ENCODE peak calls at places on chromosomes 5 and 9, in eight cellular contexts. R, J, Q, C, Z, T, L and V are unnamed samples.

GRCh38 chr9:93256878-93257807 is 73.2 kb downstream of the WNK2 start:
- DNase-seq in R (peak), J (no peak), Q (no peak), C (no peak), Z (peak), T (peak), L (no peak), V (no peak)

GRCh38 chr5:5494489-5495402 is 72.3 kb downstream of the ICE1 start:
- DNase-seq in R (peak), J (peak), Q (peak), C (peak), Z (peak), T (peak), L (peak), V (peak)

GRCh38 chr5:150209020-150209635 is 19.3 kb downstream of the SLC6A7 start:
- DNase-seq in R (peak), J (no peak), Q (no peak), C (peak), Z (no peak), T (peak), L (peak), V (peak)

GRCh38 chr5:149550608-149551226 is 522 bp downstream of the CSNK1A1 start:
- DNase-seq in R (peak), J (no peak), Q (no peak), C (no peak), Z (no peak), T (peak), L (no peak), V (peak)

GRCh38 chr9:29211681-29212589 is 1638.7 kb upstream of the C9orf72 start:
- DNase-seq in R (peak), J (no peak), Q (peak), C (peak), Z (peak), T (peak), L (peak), V (peak)

GRCh38 chr5:100667021-100667671 is 132.0 kb downstream of the FAM174A start:
- DNase-seq in R (no peak), J (no peak), Q (no peak), C (no peak), Z (no peak), T (no peak), L (no peak), V (no peak)

GRCh38 chr5:1285141-1285540 is 9.7 kb downstream of the TERT start:
- DNase-seq in R (no peak), J (no peak), Q (no peak), C (no peak), Z (no peak), T (no peak), L (no peak), V (no peak)

GRCh38 chr5:141773779-141774531 is 91.9 kb upstream of the ARAP3 start:
- DNase-seq in R (no peak), J (no peak), Q (no peak), C (no peak), Z (no peak), T (no peak), L (no peak), V (no peak)

GRCh38 chr9:19946446-19947109 is 157.7 kb upstream of the SLC24A2 start:
- DNase-seq in R (no peak), J (no peak), Q (no peak), C (no peak), Z (no peak), T (peak), L (peak), V (no peak)

GRCh38 chr9:120783611-120784047 is 9.6 kb downstream of the FBXW2 start:
- DNase-seq in R (no peak), J (no peak), Q (no peak), C (no peak), Z (no peak), T (no peak), L (no peak), V (no peak)

GRCh38 chr5:131139321-131139720 is 25.7 kb downstream of the HINT1 start:
- DNase-seq in R (no peak), J (no peak), Q (no peak), C (no peak), Z (no peak), T (no peak), L (no peak), V (no peak)

GRCh38 chr9:126584611-126585010 is 29.1 kb upstream of the LMX1B start:
- DNase-seq in R (no peak), J (no peak), Q (no peak), C (no peak), Z (no peak), T (no peak), L (no peak), V (no peak)

GRCh38 chr5:78364005-78364404 is 3.6 kb downstream of the SCAMP1 start:
- DNase-seq in R (no peak), J (no peak), Q (no peak), C (no peak), Z (no peak), T (no peak), L (no peak), V (no peak)

GRCh38 chr5:78360674-78361225 is 333 bp downstream of the SCAMP1 start:
- DNase-seq in R (peak), J (peak), Q (peak), C (peak), Z (peak), T (peak), L (no peak), V (peak)

GRCh38 chr5:78362220-78362619 is 1.8 kb downstream of the SCAMP1 start:
- DNase-seq in R (no peak), J (no peak), Q (no peak), C (no peak), Z (no peak), T (no peak), L (no peak), V (no peak)

GRCh38 chr5:78359831-78360673 is at the start of gene SCAMP1:
- DNase-seq in R (peak), J (peak), Q (peak), C (peak), Z (peak), T (peak), L (peak), V (peak)

DNA sequence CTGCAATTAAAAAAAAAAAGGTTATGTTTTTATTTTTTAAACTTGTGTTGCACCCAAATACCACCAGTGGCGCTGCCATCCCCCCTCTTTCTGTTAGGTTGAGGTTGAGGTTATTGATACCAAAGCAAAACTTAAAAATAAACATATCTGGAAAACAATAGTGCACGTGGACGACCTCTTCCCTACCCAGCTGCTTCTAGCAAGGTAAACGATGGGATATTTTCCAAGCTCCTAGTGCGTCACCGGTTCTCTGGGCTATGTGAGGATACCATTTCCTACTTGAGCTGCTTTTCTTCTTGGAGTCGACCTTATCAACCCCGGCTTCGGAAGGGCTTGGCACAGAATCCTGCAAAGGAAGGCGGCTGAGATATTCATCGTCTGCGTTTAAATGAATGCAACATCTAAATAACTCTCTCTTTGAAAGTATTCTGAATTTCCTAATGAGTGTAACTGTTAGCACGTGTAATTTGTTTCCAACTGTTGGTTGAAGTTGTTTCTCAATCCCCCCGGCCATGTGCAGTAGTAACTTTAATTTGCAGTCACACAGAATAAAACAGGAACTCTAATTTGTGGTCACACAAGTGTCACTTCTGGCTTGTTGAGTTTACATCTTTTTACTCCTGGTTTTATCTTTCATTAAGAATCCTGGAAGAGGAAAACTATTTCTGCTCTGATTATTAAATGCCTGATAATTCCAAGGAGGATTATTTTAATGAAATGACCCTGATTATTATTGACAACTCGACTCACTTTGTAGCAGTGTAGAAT is 993 bp downstream of the SCAMP1 start:
- DNase-seq in R (peak), J (peak), Q (peak), C (peak), Z (peak), T (peak), L (peak), V (peak)
- TF ChIP-seq CTCF in R (peak), J (no peak), Q (peak), C (peak), Z (no peak), T (peak), L (peak), V (peak)

GRCh38 chr9:101115062-101115461 is 86.5 kb downstream of the PLPPR1 start:
- DNase-seq in R (no peak), J (no peak), Q (no peak), C (no peak), Z (no peak), T (no peak), L (no peak), V (no peak)

GRCh38 chr9:101121836-101122399 is 93.4 kb downstream of the PLPPR1 start:
- DNase-seq in R (no peak), J (no peak), Q (no peak), C (no peak), Z (no peak), T (no peak), L (no peak), V (no peak)

GRCh38 chr9:101114317-101114716 is 85.8 kb downstream of the PLPPR1 start:
- DNase-seq in R (no peak), J (no peak), Q (no peak), C (no peak), Z (no peak), T (no peak), L (no peak), V (no peak)

GRCh38 chr9:101117091-101117490 is 88.6 kb downstream of the PLPPR1 start:
- DNase-seq in R (no peak), J (no peak), Q (no peak), C (no peak), Z (no peak), T (no peak), L (no peak), V (no peak)

GRCh38 chr9:101119206-101119819 is 90.8 kb downstream of the PLPPR1 start:
- DNase-seq in R (peak), J (peak), Q (peak), C (peak), Z (peak), T (peak), L (no peak), V (peak)
- TF ChIP-seq CTCF in R (peak), J (peak), Q (peak), C (peak), Z (peak), T (no peak), L (peak), V (peak)

DNA sequence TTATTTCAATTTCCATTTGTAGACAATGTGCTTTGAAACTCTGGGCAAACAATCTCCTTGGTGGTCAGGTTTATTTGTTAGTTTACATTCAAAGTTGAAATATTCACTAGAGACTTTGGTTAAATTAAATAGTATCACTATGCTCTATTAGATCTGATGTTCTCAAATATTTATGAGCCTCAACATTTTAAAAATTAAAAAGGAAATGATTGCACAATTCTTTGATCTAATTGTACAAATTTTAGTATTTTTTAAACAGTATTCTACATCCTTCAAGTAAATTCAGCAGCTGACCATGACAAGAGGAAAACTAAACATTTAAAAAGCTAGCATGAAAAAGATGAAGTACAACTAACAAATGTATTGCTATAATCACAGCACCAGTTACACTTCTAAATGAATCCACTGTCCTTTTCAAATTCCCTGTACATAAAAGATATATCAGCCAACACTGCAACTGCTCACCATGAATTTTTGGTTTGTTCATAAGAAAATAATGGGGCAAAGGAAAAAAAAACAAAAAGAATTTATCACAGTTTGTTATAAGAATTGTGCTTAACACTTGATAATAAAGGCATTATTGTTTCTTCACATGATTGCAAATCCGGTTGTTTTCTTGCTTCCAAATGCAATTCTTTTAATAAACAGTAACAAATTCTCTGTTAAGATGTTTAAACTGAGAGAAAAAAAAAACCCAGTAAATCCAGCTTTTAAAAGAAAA is 10.7 kb downstream of the SETD9 start:
- DNase-seq in R (no peak), J (no peak), Q (no peak), C (no peak), Z (no peak), T (no peak), L (no peak), V (no peak)
- TF ChIP-seq CTCF in R (no peak), J (no peak), Q (no peak), C (no peak), Z (no peak), T (no peak), L (no peak), V (no peak)

GRCh38 chr5:68661237-68661636 is 432.6 kb upstream of the SLC30A5 start:
- DNase-seq in R (peak), J (peak), Q (no peak), C (no peak), Z (no peak), T (peak), L (no peak), V (peak)
- TF ChIP-seq CTCF in R (peak), J (peak), Q (peak), C (no peak), Z (no peak), T (peak), L (peak), V (peak)

GRCh38 chr9:23423999-23424398 is 402.0 kb downstream of the ELAVL2 start:
- DNase-seq in R (no peak), J (no peak), Q (no peak), C (no peak), Z (no peak), T (no peak), L (no peak), V (no peak)
- TF ChIP-seq CTCF in R (no peak), J (no peak), Q (no peak), C (no peak), Z (no peak), T (no peak), L (no peak), V (no peak)

DNA sequence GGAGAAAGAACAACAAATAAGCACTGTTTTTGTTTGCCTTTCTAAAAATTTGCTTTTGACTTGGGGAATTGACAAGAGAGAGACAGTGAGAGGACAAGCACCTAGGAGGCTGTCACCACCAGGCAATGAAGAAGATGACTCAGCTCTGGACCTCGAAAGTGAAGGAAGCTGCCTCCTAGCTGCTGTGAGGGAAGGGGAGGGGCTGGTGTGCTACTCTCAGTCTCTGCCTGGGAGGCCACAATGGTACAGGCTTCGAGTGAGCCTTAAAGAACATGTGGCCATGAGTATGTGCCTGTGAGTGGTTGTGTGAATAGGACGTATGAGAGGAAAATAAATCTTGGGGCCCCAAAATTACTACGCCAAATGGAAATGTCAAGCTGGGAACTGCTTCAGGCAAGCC is 7.1 kb upstream of the PLK2 start:
- DNase-seq in R (no peak), J (no peak), Q (no peak), C (no peak), Z (no peak), T (no peak), L (peak), V (peak)
- TF ChIP-seq CTCF in R (no peak), J (no peak), Q (no peak), C (no peak), Z (no peak), T (no peak), L (peak), V (no peak)

GRCh38 chr9:114261026-114261425 is 61.9 kb upstream of the ORM1 start:
- DNase-seq in R (no peak), J (no peak), Q (no peak), C (no peak), Z (no peak), T (no peak), L (no peak), V (no peak)

GRCh38 chr9:114261987-114262386 is 60.9 kb upstream of the ORM1 start:
- DNase-seq in R (no peak), J (no peak), Q (no peak), C (no peak), Z (no peak), T (no peak), L (no peak), V (no peak)

GRCh38 chr9:114264806-114265550 is 57.9 kb upstream of the ORM1 start:
- DNase-seq in R (no peak), J (no peak), Q (no peak), C (no peak), Z (no peak), T (no peak), L (no peak), V (no peak)

GRCh38 chr9:114266969-114267368 is 55.9 kb upstream of the ORM1 start:
- DNase-seq in R (no peak), J (no peak), Q (no peak), C (no peak), Z (no peak), T (no peak), L (peak), V (no peak)

DNA sequence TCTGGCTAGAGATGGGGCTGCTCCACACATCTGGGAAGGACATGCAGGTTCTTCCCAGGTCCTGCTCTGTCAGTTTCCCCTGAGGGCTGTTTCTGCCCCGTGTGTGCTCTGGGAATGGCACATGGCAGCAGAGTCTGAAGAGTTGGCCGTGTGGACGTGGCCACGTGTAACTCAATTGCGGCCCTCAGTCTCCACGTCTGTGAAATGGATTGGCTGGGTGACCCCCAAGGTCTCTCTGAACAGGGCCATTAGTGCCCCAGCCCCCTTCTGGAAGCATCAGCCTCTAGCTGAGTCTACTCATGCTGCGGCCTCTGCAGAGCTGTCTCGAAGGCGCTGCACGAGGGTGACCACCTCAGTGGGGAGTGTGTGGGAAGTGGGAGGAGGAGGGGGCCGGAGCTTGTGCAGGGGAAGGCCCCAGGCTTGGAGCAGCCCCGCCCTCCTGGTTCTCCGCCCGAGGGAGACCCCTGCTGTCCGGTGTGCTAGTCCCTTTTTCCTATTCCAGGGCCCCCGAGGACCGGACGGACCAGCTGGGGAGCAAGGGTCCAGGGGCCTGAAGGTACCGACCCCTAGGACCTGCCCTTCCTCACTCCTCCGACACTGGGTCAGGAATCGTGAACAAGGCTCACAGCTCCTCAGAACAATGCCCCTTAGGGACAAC is 58.9 kb upstream of the ORM1 start:
- DNase-seq in R (no peak), J (peak), Q (peak), C (no peak), Z (no peak), T (peak), L (peak), V (peak)
- TF ChIP-seq CTCF in R (no peak), J (peak), Q (peak), C (no peak), Z (no peak), T (peak), L (peak), V (no peak)

GRCh38 chr5:31237159-31237558 is 43.7 kb downstream of the CDH6 start:
- DNase-seq in R (no peak), J (no peak), Q (no peak), C (no peak), Z (no peak), T (no peak), L (no peak), V (peak)
- TF ChIP-seq CTCF in R (no peak), J (no peak), Q (no peak), C (peak), Z (no peak), T (no peak), L (no peak), V (no peak)

GRCh38 chr5:154857534-154858250 is 735 bp upstream of the CNOT8 start:
- DNase-seq in R (peak), J (peak), Q (peak), C (peak), Z (peak), T (peak), L (peak), V (peak)
- TF ChIP-seq CTCF in R (no peak), J (no peak), Q (no peak), C (no peak), Z (no peak), T (no peak), L (peak), V (no peak)